ENCODE peak calls at places on chromosomes 2 and 18, in seven cellular contexts. J is caudate nucleus; Q is T-helper 17 cell; A is activated effector memory CD4-positive, alpha-beta T cell treated with anti-CD3 and anti-CD28 coated beads, Interleukin-2, amount 50 U/mL, for 16 hours; C is stimulated activated CD4-positive, alpha-beta T cell treated with anti-CD3 and anti-CD28 coated beads, Interleukin-4, amount 100 ng/mL, for 48 hours; V is nephron progenitor cell; O is amniotic stem cell. G is an unnamed sample.

GRCh38 chr2:65955259-65955658 is 479.7 kb upstream of the MEIS1 start:
- DNase-seq in J (no peak), Q (no peak), A (no peak), C (no peak), V (no peak), O (no peak), G (no peak)

GRCh38 chr18:36662000-36662399 is 166.8 kb downstream of the TPGS2 start:
- DNase-seq in J (no peak), Q (no peak), A (no peak), C (no peak), V (no peak), O (no peak), G (no peak)

GRCh38 chr18:12026562-12026961 is 45.3 kb downstream of the IMPA2 start:
- DNase-seq in J (no peak), Q (no peak), A (no peak), C (no peak), V (no peak), O (no peak), G (no peak)

GRCh38 chr2:240432820-240433801 is 2.4 kb upstream of the GPC1 start:
- DNase-seq in J (no peak), Q (peak; percentile 7), A (peak; percentile 62), C (no peak), V (peak; percentile 3), O (no peak), G (no peak)

GRCh38 chr2:177239934-177240600 is 24.5 kb downstream of the NFE2L2 start:
- DNase-seq in J (peak; percentile 24), Q (no peak), A (no peak), C (no peak), V (no peak), O (no peak), G (no peak)

GRCh38 chr18:34677056-34677574 is 33.0 kb upstream of the DTNA start:
- DNase-seq in J (no peak), Q (no peak), A (no peak), C (no peak), V (no peak), O (no peak), G (no peak)

GRCh38 chr2:233098615-233099014 is 38.5 kb downstream of the INPP5D start:
- DNase-seq in J (no peak), Q (no peak), A (no peak), C (no peak), V (peak; percentile 34), O (no peak), G (peak; percentile 60)

GRCh38 chr2:241935314-241935713 is 65.8 kb downstream of the RTP5 start:
- DNase-seq in J (no peak), Q (no peak), A (no peak), C (no peak), V (no peak), O (peak; percentile 69), G (no peak)

GRCh38 chr2:145984541-145984940 is 1464.6 kb upstream of the ZEB2 start:
- DNase-seq in J (no peak), Q (no peak), A (no peak), C (no peak), V (no peak), O (no peak), G (no peak)

GRCh38 chr18:37483221-37483971 is 82.2 kb downstream of the CELF4 start:
- DNase-seq in J (no peak), Q (no peak), A (no peak), C (no peak), V (peak; percentile 67), O (no peak), G (no peak)

GRCh38 chr2:19361325-19361990 is 3.0 kb upstream of the OSR1 start:
- DNase-seq in J (no peak), Q (no peak), A (peak; percentile 67), C (no peak), V (peak; percentile 61), O (no peak), G (peak; percentile 68)

GRCh38 chr2:166338831-166339339 is 36.9 kb downstream of the SCN9A start:
- DNase-seq in J (no peak), Q (no peak), A (no peak), C (no peak), V (no peak), O (no peak), G (no peak)

GRCh38 chr2:178819147-178819875 is 12.1 kb upstream of the TTN start:
- DNase-seq in J (no peak), Q (no peak), A (no peak), C (no peak), V (no peak), O (no peak), G (no peak)

GRCh38 chr2:120155308-120155707 is 67.9 kb downstream of the TMEM185B start:
- DNase-seq in J (no peak), Q (no peak), A (no peak), C (no peak), V (no peak), O (no peak), G (no peak)

GRCh38 chr18:24011095-24011917 is 3.2 kb upstream of the TTC39C start:
- DNase-seq in J (no peak), Q (no peak), A (no peak), C (no peak), V (no peak), O (no peak), G (no peak)

GRCh38 chr2:23235292-23235691 is 149.7 kb upstream of the KLHL29 start:
- DNase-seq in J (no peak), Q (no peak), A (no peak), C (no peak), V (no peak), O (no peak), G (no peak)

GRCh38 chr18:42069036-42069435 is 114.0 kb downstream of the PIK3C3 start:
- DNase-seq in J (no peak), Q (no peak), A (no peak), C (no peak), V (no peak), O (no peak), G (no peak)

GRCh38 chr2:37573818-37574388 is 97.5 kb downstream of the CDC42EP3 start:
- DNase-seq in J (no peak), Q (no peak), A (no peak), C (no peak), V (no peak), O (no peak), G (no peak)

GRCh38 chr18:50126466-50126865 is 68.5 kb downstream of the MYO5B start:
- DNase-seq in J (no peak), Q (no peak), A (no peak), C (no peak), V (no peak), O (no peak), G (no peak)

GRCh38 chr18:56067216-56067611 is 479.2 kb upstream of the TCF4 start:
- DNase-seq in J (no peak), Q (no peak), A (no peak), C (no peak), V (no peak), O (no peak), G (peak; percentile 19)

GRCh38 chr2:156116113-156116512 is 216.4 kb downstream of the NR4A2 start:
- DNase-seq in J (no peak), Q (no peak), A (no peak), C (no peak), V (no peak), O (no peak), G (no peak)

GRCh38 chr2:26170795-26171194 is 2.1 kb upstream of the GAREM2 start:
- DNase-seq in J (no peak), Q (no peak), A (no peak), C (no peak), V (no peak), O (no peak), G (peak; percentile 26)

G was measured in SK-N-SH.